ENCODE peak calls at places on chromosome 2, in eight cellular contexts. N, B, V, R, O, K, I and Q are unnamed samples.

GRCh38 chr2:116094196-116094595 is 1651.8 kb downstream of the DPP10 start:
- DNase-seq in N (no peak), I (no peak), K (no peak), V (no peak), R (peak), B (no peak), O (no peak), Q (no peak)

GRCh38 chr2:71064110-71064611 is 4.3 kb upstream of the NAGK start:
- DNase-seq in K (no peak), V (no peak), I (no peak), O (no peak), R (no peak), N (no peak), B (no peak), Q (no peak)

GRCh38 chr2:50953021-50953420 is 78.9 kb downstream of the NRXN1 start:
- DNase-seq in R (no peak), I (no peak), B (no peak), N (no peak), V (no peak), K (no peak), O (no peak), Q (no peak)

GRCh38 chr2:53058526-53058925 is 709.1 kb upstream of the CHAC2 start:
- DNase-seq in O (no peak), R (no peak), B (no peak), K (no peak), V (no peak), I (no peak), N (no peak), Q (no peak)

GRCh38 chr2:17878222-17879136 is at the start of gene KCNS3:
- DNase-seq in N (no peak), B (peak), K (peak), R (peak), V (peak), O (peak), I (no peak), Q (no peak)

GRCh38 chr2:208033701-208034502 is 8.6 kb upstream of the PLEKHM3 start:
- DNase-seq in O (peak), B (peak), I (peak), V (peak), N (no peak), R (no peak), K (no peak), Q (no peak)

GRCh38 chr2:102620367-102620766 is 1.0 kb downstream of the SLC9A2 start:
- DNase-seq in K (no peak), O (no peak), R (no peak), I (no peak), V (peak), B (no peak), N (no peak), Q (no peak)

GRCh38 chr2:132757002-132757598 is 87.1 kb upstream of the LYPD1 start:
- DNase-seq in K (peak), N (no peak), I (no peak), R (peak), O (no peak), V (no peak), B (no peak), Q (no peak)

GRCh38 chr2:182072861-182073260 is 87.2 kb downstream of the PPP1R1C start:
- DNase-seq in R (no peak), K (no peak), N (no peak), V (no peak), I (no peak), O (no peak), B (no peak), Q (no peak)

GRCh38 chr2:20506281-20506685 is 59.4 kb downstream of the RHOB start:
- DNase-seq in B (no peak), R (no peak), O (no peak), N (no peak), V (no peak), I (no peak), K (no peak), Q (no peak)

GRCh38 chr2:222483513-222484039 is 59.2 kb downstream of the SGPP2 start:
- DNase-seq in V (peak), B (no peak), N (no peak), I (no peak), K (no peak), R (no peak), O (no peak), Q (no peak)

GRCh38 chr2:24559714-24560113 is 68.7 kb downstream of the NCOA1 start:
- DNase-seq in B (no peak), N (no peak), R (no peak), O (no peak), K (no peak), I (no peak), V (no peak), Q (no peak)

GRCh38 chr2:237201461-237202287 is 116.0 kb downstream of the COPS8 start:
- DNase-seq in R (no peak), I (peak), V (peak), N (no peak), K (peak), B (peak), O (no peak), Q (no peak)

GRCh38 chr2:150903461-150903860 is 358.2 kb downstream of the RBM43 start:
- DNase-seq in B (no peak), O (no peak), I (no peak), K (no peak), V (no peak), R (no peak), N (no peak), Q (no peak)

GRCh38 chr2:43345391-43345813 is 119.0 kb upstream of the ZFP36L2 start:
- DNase-seq in N (no peak), O (no peak), K (no peak), R (peak), V (no peak), I (no peak), B (no peak), Q (peak)

GRCh38 chr2:188415754-188416083 is 124.0 kb downstream of the GULP1 start:
- DNase-seq in B (no peak), K (peak), V (no peak), I (no peak), N (no peak), O (no peak), R (no peak), Q (no peak)

GRCh38 chr2:20430461-20431302 is 16.2 kb upstream of the RHOB start:
- DNase-seq in N (peak), B (peak), K (no peak), V (peak), O (peak), I (peak), R (no peak), Q (no peak)

GRCh38 chr2:96847586-96847985 is 3.8 kb upstream of the ANKRD23 start:
- DNase-seq in N (no peak), V (no peak), I (no peak), B (no peak), K (no peak), O (no peak), R (no peak), Q (no peak)

GRCh38 chr2:140311905-140312304 is 1531.7 kb upstream of the NXPH2 start:
- DNase-seq in R (no peak), V (no peak), N (no peak), B (no peak), K (no peak), O (no peak), I (no peak), Q (no peak)

DNA sequence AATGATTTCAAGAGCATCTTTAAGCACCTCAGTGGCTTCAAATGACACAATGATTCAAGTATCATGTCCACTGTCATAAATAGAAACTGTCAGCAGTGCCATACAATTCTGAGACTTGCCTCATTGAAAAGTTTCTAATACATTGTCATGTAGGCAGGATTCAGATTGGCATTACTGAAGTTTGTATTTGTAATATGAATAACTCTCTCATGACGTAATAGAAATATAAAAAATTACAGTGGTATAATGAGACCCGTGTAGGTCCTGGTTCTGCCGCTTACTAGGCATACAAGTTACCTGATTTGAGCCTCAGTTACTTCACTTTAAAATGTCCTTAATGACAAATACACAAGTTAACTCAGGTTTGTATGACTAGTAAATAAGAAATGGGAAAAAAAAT is 1536.2 kb upstream of the NXPH2 start:
- DNase-seq in B (no peak), O (no peak), I (no peak), K (no peak), N (no peak), V (no peak), R (no peak), Q (no peak)
- TF ChIP-seq EP300 in B (no peak), O (no peak), I (no peak), K (no peak), N (no peak), V (no peak), R (no peak), Q (no peak)

DNA sequence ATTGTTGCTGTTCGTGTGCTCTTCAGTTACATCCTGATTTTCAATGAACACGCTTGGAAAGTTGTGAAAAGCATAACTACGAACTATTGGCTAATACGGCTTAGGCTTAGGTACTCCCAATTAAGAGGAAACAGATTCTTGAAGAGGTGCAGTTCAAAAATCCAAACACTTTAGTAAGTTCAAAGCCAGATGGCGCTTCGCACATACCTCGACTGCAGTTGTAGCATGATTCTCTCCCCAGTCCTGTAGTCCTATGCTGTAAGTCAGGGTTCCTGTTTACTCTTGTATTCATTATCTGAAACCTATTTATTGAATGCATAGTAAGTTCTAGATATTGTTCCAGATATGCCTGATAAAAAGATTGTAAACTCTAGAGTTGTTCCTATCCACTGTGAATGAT is 165.2 kb downstream of the TRIB2 start:
- DNase-seq in V (no peak), I (no peak), N (no peak), K (no peak), O (no peak), B (no peak), R (no peak), Q (no peak)
- TF ChIP-seq CTCF in V (no peak), I (no peak), N (no peak), K (no peak), O (no peak), B (no peak), R (peak), Q (no peak)

DNA sequence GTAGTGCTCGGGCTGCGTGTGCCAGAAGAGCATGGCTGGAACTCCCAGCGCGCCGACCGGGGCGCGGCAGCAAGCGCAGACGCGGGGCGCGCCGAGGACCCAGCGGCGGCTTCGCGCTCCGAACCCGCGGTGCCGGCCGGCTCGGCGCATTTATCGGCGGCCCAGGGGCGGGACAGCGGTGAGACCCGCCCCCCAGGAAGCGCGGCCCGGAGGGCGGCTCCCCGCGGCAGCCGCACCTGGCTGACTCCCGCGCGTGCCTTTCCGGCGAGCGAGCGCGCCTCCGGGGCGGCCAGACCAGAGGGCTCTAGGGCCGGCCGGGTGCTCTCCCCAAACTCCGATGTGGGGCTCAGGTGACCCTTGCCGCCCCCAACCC is at the start of gene TFCP2L1:
- DNase-seq in V (peak), N (no peak), R (no peak), K (peak), I (no peak), B (peak), O (peak), Q (no peak)
- TF ChIP-seq EP300 in V (no peak), N (no peak), R (no peak), K (no peak), I (no peak), B (no peak), O (no peak), Q (no peak)

GRCh38 chr2:105815401-105815800 is 70.7 kb downstream of the NCK2 start:
- DNase-seq in R (no peak), N (no peak), B (no peak), I (no peak), O (no peak), K (no peak), V (no peak), Q (no peak)
- TF ChIP-seq CTCF in R (no peak), N (no peak), B (no peak), I (no peak), O (no peak), K (no peak), V (no peak), Q (no peak)

GRCh38 chr2:217091531-217091930 is 231.7 kb upstream of the TNP1 start:
- DNase-seq in O (no peak), I (no peak), B (no peak), K (no peak), N (no peak), V (no peak), R (no peak), Q (peak)

GRCh38 chr2:217090024-217090473 is 230.2 kb upstream of the TNP1 start:
- DNase-seq in B (peak), I (no peak), R (no peak), O (no peak), K (no peak), N (no peak), V (no peak), Q (peak)

GRCh38 chr2:217090884-217091283 is 231.0 kb upstream of the TNP1 start:
- DNase-seq in B (no peak), R (no peak), V (no peak), O (no peak), K (no peak), N (no peak), I (no peak), Q (no peak)

GRCh38 chr2:217085543-217085942 is 225.7 kb upstream of the TNP1 start:
- DNase-seq in V (no peak), I (no peak), N (no peak), O (no peak), R (no peak), K (no peak), B (no peak), Q (peak)

GRCh38 chr2:217086038-217086522 is 226.2 kb upstream of the TNP1 start:
- DNase-seq in R (no peak), B (no peak), O (no peak), K (no peak), I (no peak), V (no peak), N (peak), Q (peak)
- TF ChIP-seq EP300 in R (no peak), B (no peak), O (no peak), K (no peak), I (no peak), V (no peak), N (no peak), Q (no peak)

GRCh38 chr2:192604295-192604694 is 409.6 kb upstream of the TMEFF2 start:
- DNase-seq in O (no peak), K (no peak), N (no peak), R (no peak), V (no peak), B (no peak), I (no peak), Q (no peak)
- TF ChIP-seq CTCF in O (no peak), K (no peak), N (no peak), R (no peak), V (no peak), B (no peak), I (no peak), Q (no peak)

GRCh38 chr2:68193774-68194372 is 36.2 kb downstream of the PNO1 start:
- DNase-seq in O (no peak), B (peak), V (no peak), K (peak), I (no peak), R (no peak), N (no peak), Q (no peak)

GRCh38 chr2:68188831-68189230 is 31.1 kb downstream of the PNO1 start:
- DNase-seq in N (no peak), V (no peak), B (no peak), I (no peak), O (no peak), R (no peak), K (no peak), Q (no peak)

GRCh38 chr2:68193144-68193543 is 35.5 kb downstream of the PNO1 start:
- DNase-seq in B (peak), V (no peak), R (no peak), K (no peak), N (no peak), I (no peak), O (no peak), Q (no peak)

GRCh38 chr2:68187329-68187728 is 29.6 kb downstream of the PNO1 start:
- DNase-seq in B (no peak), O (no peak), V (no peak), K (no peak), I (no peak), N (no peak), R (no peak), Q (no peak)

GRCh38 chr2:68190991-68191731 is 33.5 kb downstream of the PNO1 start:
- DNase-seq in I (no peak), V (no peak), B (no peak), K (peak), R (no peak), O (no peak), N (no peak), Q (no peak)
- TF ChIP-seq EP300 in I (no peak), V (no peak), B (no peak), K (no peak), R (no peak), O (no peak), N (no peak), Q (no peak)

GRCh38 chr2:84866121-84866520 is 14.8 kb downstream of the TRABD2A start:
- DNase-seq in N (no peak), R (no peak), B (no peak), K (no peak), O (no peak), V (no peak), I (no peak), Q (no peak)

GRCh38 chr2:84874381-84875212 is 6.3 kb downstream of the TRABD2A start:
- DNase-seq in O (no peak), V (no peak), K (no peak), R (no peak), N (no peak), I (no peak), B (no peak), Q (no peak)

GRCh38 chr2:84875213-84875560 is 5.7 kb downstream of the TRABD2A start:
- DNase-seq in B (no peak), K (no peak), I (no peak), N (no peak), O (no peak), R (no peak), V (no peak), Q (no peak)

GRCh38 chr2:84873350-84873749 is 7.5 kb downstream of the TRABD2A start:
- DNase-seq in V (no peak), I (no peak), K (no peak), O (no peak), R (no peak), N (no peak), B (no peak), Q (no peak)

DNA sequence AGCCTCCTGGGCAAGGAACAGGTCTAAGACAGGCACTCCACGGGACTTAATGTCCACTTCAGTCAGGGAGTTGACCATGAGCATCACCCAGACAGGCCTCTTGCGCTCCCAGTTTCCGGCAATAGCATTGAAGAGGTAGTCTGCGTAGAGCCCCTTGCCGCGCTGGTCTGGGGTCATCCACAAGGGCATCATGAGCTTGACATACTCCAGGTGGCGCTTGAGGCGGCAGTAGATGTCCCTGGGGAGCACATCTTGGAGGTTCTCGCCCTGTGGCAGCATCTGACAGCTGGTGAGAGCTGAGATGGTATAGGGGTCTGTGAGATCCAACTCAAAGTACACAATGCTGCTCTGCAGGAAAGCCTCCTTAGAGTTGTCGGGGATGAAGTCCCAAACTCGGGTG is 10.6 kb downstream of the TRABD2A start:
- DNase-seq in N (no peak), V (no peak), K (no peak), B (no peak), O (no peak), R (no peak), I (no peak), Q (no peak)
- TF ChIP-seq CTCF in N (no peak), V (no peak), K (no peak), B (peak), O (no peak), R (no peak), I (no peak), Q (no peak)

GRCh38 chr2:240903191-240904060 is 2.7 kb upstream of the CROCC2 start:
- DNase-seq in O (no peak), N (no peak), B (no peak), V (no peak), K (no peak), R (no peak), I (no peak), Q (no peak)

GRCh38 chr2:240905176-240905781 is 857 bp upstream of the CROCC2 start:
- DNase-seq in V (no peak), N (no peak), B (no peak), K (no peak), R (no peak), I (no peak), O (no peak), Q (no peak)

GRCh38 chr2:240902615-240903041 is 3.5 kb upstream of the CROCC2 start:
- DNase-seq in B (no peak), O (no peak), N (no peak), R (peak), I (no peak), K (no peak), V (no peak), Q (no peak)

GRCh38 chr2:240906141-240906910 is at the start of gene CROCC2:
- DNase-seq in B (no peak), K (no peak), V (no peak), N (no peak), I (no peak), O (no peak), R (peak), Q (no peak)

GRCh38 chr2:240904216-240905175 is 1.6 kb upstream of the CROCC2 start:
- DNase-seq in V (no peak), I (no peak), N (no peak), K (no peak), R (no peak), O (no peak), B (no peak), Q (no peak)
- TF ChIP-seq EP300 in V (no peak), I (no peak), N (no peak), K (no peak), R (no peak), O (no peak), B (no peak), Q (no peak)

DNA sequence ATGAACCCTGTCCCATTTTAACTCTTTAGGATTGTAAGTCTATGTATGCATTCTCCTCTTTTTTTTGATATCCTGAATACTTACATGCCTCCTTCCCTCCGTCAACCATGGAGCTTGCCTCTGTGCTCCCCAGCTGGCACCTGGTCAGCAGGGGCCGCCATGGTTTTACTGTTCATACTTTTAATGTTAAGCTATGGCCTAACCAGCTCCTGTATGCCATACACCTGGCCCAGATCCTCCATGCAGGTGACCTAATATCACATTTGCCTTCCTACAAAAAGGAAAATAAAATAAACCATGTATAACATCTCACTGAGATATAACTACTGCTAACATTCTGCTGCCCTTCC is 283.1 kb upstream of the TRIB2 start:
- DNase-seq in N (no peak), I (no peak), R (no peak), O (peak), K (no peak), B (no peak), V (no peak), Q (no peak)
- TF ChIP-seq CTCF in N (no peak), I (no peak), R (peak), O (no peak), K (no peak), B (peak), V (no peak), Q (no peak)